ENCODE peak calls at places on chromosomes 12 and 14, in six cellular contexts. L is endodermal cell, N is ovary, Y is stomach, J is heart left ventricle, A is pancreas. X is an unnamed sample. For H3K36me3, the result is how much of the 10 kb centered on the place peaks cover.

GRCh38 chr12:93376436-93377251 is 1.1 kb upstream of the NUDT4 start:
- DNase-seq in L (peak), N (peak), Y (no peak), J (peak), A (no peak), X (peak)

GRCh38 chr12:69428351-69429048 is 41.7 kb upstream of the FRS2 start:
- DNase-seq in L (no peak), N (no peak), Y (no peak), J (no peak), A (no peak), X (peak)

GRCh38 chr14:50410921-50411320 is 14.2 kb upstream of the CDKL1 start:
- DNase-seq in L (no peak), N (no peak), Y (no peak), J (no peak), A (no peak), X (no peak)

GRCh38 chr12:48004039-48004940 is at the start of gene COL2A1:
- DNase-seq in L (peak), N (no peak), Y (no peak), J (no peak), A (peak), X (peak)

GRCh38 chr14:85565862-85566296 is 35.9 kb downstream of the FLRT2 start:
- DNase-seq in L (no peak), N (no peak), Y (no peak), J (no peak), A (no peak), X (no peak)

GRCh38 chr12:130068741-130069140 is 93.5 kb upstream of the FZD10 start:
- DNase-seq in L (no peak), N (no peak), Y (no peak), J (no peak), A (no peak), X (no peak)

GRCh38 chr14:95891742-95892141 is 15.1 kb downstream of the TUNAR start:
- DNase-seq in L (no peak), N (no peak), Y (no peak), J (no peak), A (no peak), X (no peak)

GRCh38 chr12:100927825-100928224 is 133.2 kb downstream of the ANO4 start:
- DNase-seq in L (no peak), N (no peak), Y (no peak), J (no peak), A (no peak), X (no peak)

GRCh38 chr12:72313757-72314270 is 41.6 kb downstream of the TRHDE start:
- DNase-seq in L (no peak), N (no peak), Y (no peak), J (no peak), A (no peak), X (peak)

GRCh38 chr12:19036673-19037357 is 92.7 kb upstream of the PLEKHA5 start:
- DNase-seq in L (no peak), N (no peak), Y (no peak), J (peak), A (no peak), X (no peak)

GRCh38 chr12:3967556-3968160 is 94.5 kb upstream of the PARP11 start:
- DNase-seq in L (peak), N (no peak), Y (no peak), J (no peak), A (no peak), X (peak)

GRCh38 chr12:8156845-8157244 is at the start of gene ZNF705A:
- DNase-seq in L (no peak), N (no peak), Y (no peak), J (no peak), A (no peak), X (no peak)

GRCh38 chr12:75805905-75806304 is 225.7 kb downstream of the PHLDA1 start:
- DNase-seq in L (no peak), N (no peak), Y (no peak), J (no peak), A (no peak), X (no peak)

GRCh38 chr12:113473942-113474341 is 2.3 kb upstream of the LHX5 start:
- DNase-seq in L (peak), N (no peak), Y (no peak), J (no peak), A (no peak), X (no peak)

GRCh38 chr12:116045158-116045557 is 232.3 kb downstream of the MED13L start:
- DNase-seq in L (no peak), N (no peak), Y (no peak), J (no peak), A (no peak), X (no peak)

GRCh38 chr12:116043673-116044072 is 233.8 kb downstream of the MED13L start:
- DNase-seq in L (no peak), N (no peak), Y (no peak), J (no peak), A (no peak), X (no peak)

GRCh38 chr12:116040412-116040811 is 237.1 kb downstream of the MED13L start:
- DNase-seq in L (no peak), N (no peak), Y (no peak), J (no peak), A (no peak), X (no peak)

GRCh38 chr12:116046039-116046438 is 231.5 kb downstream of the MED13L start:
- DNase-seq in L (no peak), N (no peak), Y (no peak), J (no peak), A (no peak), X (no peak)

GRCh38 chr12:116044181-116044580 is 233.3 kb downstream of the MED13L start:
- DNase-seq in L (no peak), N (no peak), Y (no peak), J (no peak), A (no peak), X (no peak)
- H3K4me3 ChIP-seq in L (no peak), N (no peak), Y (no peak), J (no peak), A (no peak), X (no peak)

DNA sequence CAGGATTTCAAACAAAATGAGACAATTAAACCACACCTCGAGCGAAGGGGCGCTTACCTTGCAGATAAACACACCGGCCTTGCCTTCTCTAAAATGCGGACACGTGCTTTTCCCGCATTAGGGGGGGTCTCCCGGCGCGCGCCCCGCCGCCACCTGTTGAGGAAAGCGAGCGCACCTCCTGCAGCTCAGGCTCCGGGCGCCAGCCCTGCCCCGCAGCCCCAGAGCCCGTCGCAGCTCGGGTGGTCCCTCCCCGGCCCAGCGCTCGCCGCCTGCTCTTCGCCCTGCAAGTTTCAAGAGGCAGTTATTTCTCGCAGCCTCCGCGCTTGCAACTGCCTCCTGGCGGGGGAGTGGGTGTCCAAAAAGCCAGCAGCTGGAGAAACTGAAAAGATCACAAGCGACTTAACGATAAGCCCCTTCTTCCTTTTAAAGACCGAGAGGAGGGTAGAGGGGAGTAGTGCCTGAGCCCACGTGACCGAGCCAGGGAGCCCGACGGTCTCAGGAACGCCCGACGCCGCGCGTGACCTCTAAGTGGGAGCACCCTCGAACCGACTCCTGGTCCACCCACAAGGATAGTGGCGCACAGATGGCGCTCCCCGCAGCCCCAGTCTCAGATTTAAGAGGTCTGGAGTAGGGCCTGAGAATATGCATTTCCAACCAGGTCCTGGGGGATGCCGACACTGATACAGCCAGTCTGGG is at the start of gene ESR2:
- DNase-seq in L (peak), N (peak), Y (peak), J (peak), A (peak), X (peak)
- TF ChIP-seq CTCF in L (peak), N (peak), Y (no peak), J (no peak), A (no peak), X (no peak)

DNA sequence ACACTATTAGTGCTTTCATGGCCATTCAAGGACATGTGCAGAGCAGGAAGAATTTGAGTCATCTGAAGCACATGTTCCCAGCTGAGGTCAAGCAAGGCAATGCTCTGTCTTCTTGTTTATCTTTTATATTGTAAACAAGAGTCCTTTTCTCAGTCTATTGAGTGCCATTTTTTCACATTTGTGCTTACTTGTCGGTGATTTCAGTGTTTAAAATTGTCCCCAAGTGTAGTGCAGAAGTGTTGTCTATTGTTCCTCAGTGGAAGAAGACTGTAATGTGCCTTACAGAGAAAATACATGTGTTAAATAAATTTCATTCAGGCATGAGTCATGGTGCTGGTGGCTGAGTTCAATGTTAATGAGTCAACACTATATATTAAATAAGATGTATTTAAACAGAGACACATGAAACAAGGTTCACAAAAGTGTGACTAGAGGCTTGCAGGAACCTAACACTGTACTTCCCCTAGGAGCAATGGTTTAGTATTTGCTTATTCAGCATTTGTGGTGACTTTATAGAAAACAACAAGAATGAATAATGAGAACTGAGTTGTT is 391.1 kb downstream of the LRIG3 start:
- DNase-seq in L (no peak), N (no peak), Y (no peak), J (no peak), A (no peak), X (no peak)
- H3K36me3 ChIP-seq in L (under half), N (under half), Y (under half), J (under half), A (under half), X (under half)

DNA sequence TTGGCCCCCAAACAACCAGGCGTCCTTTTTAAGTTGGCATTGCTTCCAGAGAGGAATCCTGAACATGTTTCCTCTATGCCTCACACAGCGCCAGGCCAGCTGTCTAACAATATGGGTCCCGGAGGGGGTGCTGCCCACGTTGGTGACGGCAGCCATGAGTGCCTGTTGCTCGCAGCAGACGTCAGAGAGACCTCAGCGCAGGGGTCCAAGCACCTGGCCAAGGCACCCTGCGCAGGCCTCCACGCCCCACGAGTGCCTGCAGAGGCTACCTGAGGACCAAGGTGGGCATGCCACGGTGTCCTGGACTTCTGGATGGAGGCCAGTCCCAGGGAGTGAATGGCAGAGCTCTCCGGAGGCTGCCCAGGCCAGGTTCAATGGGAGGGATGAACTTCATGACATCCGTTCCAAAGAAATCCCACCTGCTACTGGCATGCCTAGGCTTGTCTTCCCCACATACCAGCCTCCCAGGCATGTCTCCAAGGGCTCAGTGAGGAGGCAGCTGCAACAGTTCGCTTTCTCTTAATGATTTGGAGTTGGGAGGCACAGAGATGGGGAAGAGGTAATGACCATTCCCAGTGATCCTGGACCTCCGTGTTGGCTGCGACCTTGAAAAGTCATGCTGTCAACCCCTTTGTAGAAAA is 11.6 kb upstream of the FOXN3 start:
- DNase-seq in L (peak), N (peak), Y (no peak), J (peak), A (no peak), X (peak)
- H3K4me3 ChIP-seq in L (no peak), N (no peak), Y (no peak), J (no peak), A (no peak), X (no peak)

GRCh38 chr12:42590324-42590934 is 883 bp upstream of the PRICKLE1 start:
- DNase-seq in L (peak), N (peak), Y (no peak), J (peak), A (peak), X (peak)
- TF ChIP-seq CTCF in L (peak), N (no peak), Y (no peak), J (no peak), A (no peak), X (no peak)

GRCh38 chr14:101898416-101898815 is 66.0 kb upstream of the DYNC1H1 start:
- DNase-seq in L (no peak), N (no peak), Y (no peak), J (no peak), A (no peak), X (no peak)

GRCh38 chr14:101900253-101900652 is 64.1 kb upstream of the DYNC1H1 start:
- DNase-seq in L (no peak), N (no peak), Y (no peak), J (no peak), A (no peak), X (no peak)

GRCh38 chr14:101897326-101897725 is 67.0 kb upstream of the DYNC1H1 start:
- DNase-seq in L (no peak), N (no peak), Y (no peak), J (no peak), A (no peak), X (no peak)

GRCh38 chr14:101903111-101903561 is 61.2 kb upstream of the DYNC1H1 start:
- DNase-seq in L (no peak), N (no peak), Y (no peak), J (peak), A (no peak), X (no peak)

GRCh38 chr14:101899263-101899662 is 65.1 kb upstream of the DYNC1H1 start:
- DNase-seq in L (no peak), N (no peak), Y (no peak), J (no peak), A (no peak), X (no peak)
- H3K36me3 ChIP-seq in L (half or more), N (under half), Y (half or more), J (half or more), A (under half), X (under half)

GRCh38 chr14:51491036-51491545 is 160.6 kb upstream of the FRMD6 start:
- DNase-seq in L (no peak), N (no peak), Y (no peak), J (no peak), A (no peak), X (no peak)
- H3K4me3 ChIP-seq in L (no peak), N (no peak), Y (no peak), J (no peak), A (no peak), X (no peak)

GRCh38 chr12:64598831-64599230 is 11.5 kb upstream of the RASSF3 start:
- DNase-seq in L (peak), N (no peak), Y (no peak), J (no peak), A (no peak), X (no peak)

GRCh38 chr12:64600164-64600561 is 10.1 kb upstream of the RASSF3 start:
- DNase-seq in L (peak), N (no peak), Y (no peak), J (no peak), A (no peak), X (no peak)

GRCh38 chr12:64608901-64609542 is 1.3 kb upstream of the RASSF3 start:
- DNase-seq in L (peak), N (peak), Y (no peak), J (no peak), A (no peak), X (peak)

DNA sequence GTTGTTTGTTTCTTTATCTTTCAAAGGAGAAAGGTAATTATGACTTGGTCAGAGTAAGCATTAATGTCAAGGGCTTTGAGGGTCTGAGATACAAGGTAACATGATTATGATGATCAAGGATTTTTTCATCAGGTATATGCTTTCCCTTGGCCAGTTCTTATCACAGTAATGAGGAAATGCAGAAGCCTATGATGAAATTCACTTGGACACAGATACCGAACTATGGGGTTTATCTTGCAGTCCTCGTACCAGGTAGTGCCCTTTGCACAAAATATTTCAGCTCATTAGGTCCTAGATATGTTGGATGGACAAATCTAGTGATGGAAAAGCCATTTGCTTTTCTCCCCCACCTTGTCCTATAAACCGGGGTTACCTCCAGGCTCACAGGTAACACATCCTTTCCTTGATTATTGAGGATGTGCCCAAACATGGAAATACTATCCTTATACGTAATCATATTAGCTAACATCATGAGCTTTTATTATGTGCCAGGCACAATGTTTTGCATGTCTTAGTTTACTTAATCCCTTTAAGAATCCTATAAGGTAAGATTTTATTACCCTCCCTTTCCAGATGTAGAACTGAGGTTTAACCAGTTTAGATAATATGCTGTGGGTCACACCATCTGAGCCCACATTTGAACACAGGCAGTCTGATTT is 7.0 kb upstream of the RASSF3 start:
- DNase-seq in L (no peak), N (no peak), Y (no peak), J (no peak), A (no peak), X (no peak)
- TF ChIP-seq CTCF in L (no peak), N (no peak), Y (no peak), J (no peak), A (no peak), X (no peak)

GRCh38 chr14:102727336-102728095 is 49.7 kb upstream of the TRAF3 start:
- DNase-seq in L (peak), N (no peak), Y (no peak), J (no peak), A (no peak), X (no peak)
- H3K36me3 ChIP-seq in L (half or more), N (under half), Y (half or more), J (half or more), A (under half), X (under half)

X was measured in Caco-2.